ENCODE peak calls at places on chromosomes 5 and 9, in ten cellular contexts. M is T follicular helper cell; E is WERI-Rb-1; X is T-helper 22 cell; U is NCI-H2081; K is T-helper 2 cell treated with Interferon-gamma antibody and Interleukin-4, amounts not matched to agents 5 μg/mL and 100 μg/mL, for 36 hours; B is HT1080; D is endothelial cell; Y is PC-9; W is stomach. N is an unnamed sample.

GRCh38 chr9:37946041-37946440 is 42.1 kb upstream of the SLC25A51 start:
- DNase-seq in M (no peak), E (no peak), X (no peak), U (no peak), K (no peak), B (no peak), D (no peak), Y (no peak), W (no peak), N (no peak)

GRCh38 chr5:168790691-168791230 is 211.6 kb upstream of the PANK3 start:
- DNase-seq in M (no peak), E (peak), X (no peak), U (no peak), K (no peak), B (no peak), D (no peak), Y (no peak), W (no peak), N (no peak)

GRCh38 chr9:35488019-35488418 is 1.9 kb upstream of the RUSC2 start:
- DNase-seq in M (no peak), E (no peak), X (no peak), U (no peak), K (no peak), B (no peak), D (no peak), Y (no peak), W (no peak), N (no peak)

GRCh38 chr5:157710887-157711286 is 20.3 kb upstream of the THG1L start:
- DNase-seq in M (no peak), E (no peak), X (no peak), U (no peak), K (no peak), B (peak), D (no peak), Y (no peak), W (no peak), N (no peak)

GRCh38 chr9:10354591-10354990 is 258.2 kb downstream of the PTPRD start:
- DNase-seq in M (no peak), E (no peak), X (no peak), U (no peak), K (no peak), B (no peak), D (no peak), Y (no peak), W (no peak), N (no peak)

GRCh38 chr5:6447384-6448140 is 1.1 kb upstream of the UBE2QL1 start:
- DNase-seq in M (no peak), E (no peak), X (no peak), U (no peak), K (no peak), B (no peak), D (no peak), Y (no peak), W (no peak), N (no peak)

GRCh38 chr5:162068412-162068811 is 839 bp downstream of the GABRG2 start:
- DNase-seq in M (no peak), E (no peak), X (no peak), U (no peak), K (no peak), B (peak), D (peak), Y (peak), W (no peak), N (peak)

GRCh38 chr5:60076746-60077145 is 183.2 kb upstream of the PDE4D start:
- DNase-seq in M (no peak), E (peak), X (no peak), U (no peak), K (no peak), B (no peak), D (no peak), Y (no peak), W (no peak), N (no peak)

GRCh38 chr9:125646222-125647100 is 60.5 kb downstream of the MAPKAP1 start:
- DNase-seq in M (no peak), E (no peak), X (no peak), U (no peak), K (no peak), B (peak), D (no peak), Y (no peak), W (no peak), N (no peak)

GRCh38 chr9:35814106-35814840 is 569 bp downstream of the HINT2 start:
- DNase-seq in M (no peak), E (peak), X (no peak), U (peak), K (peak), B (peak), D (peak), Y (peak), W (peak), N (peak)

GRCh38 chr9:87667164-87667738 is 58.7 kb upstream of the CTSL start:
- DNase-seq in M (no peak), E (peak), X (no peak), U (no peak), K (no peak), B (peak), D (no peak), Y (no peak), W (no peak), N (no peak)

GRCh38 chr5:97570242-97570641 is 387.2 kb upstream of the RIOK2 start:
- DNase-seq in M (no peak), E (no peak), X (no peak), U (no peak), K (no peak), B (no peak), D (no peak), Y (no peak), W (no peak), N (no peak)

GRCh38 chr5:124040799-124041198 is 528.8 kb downstream of the CSNK1G3 start:
- DNase-seq in M (no peak), E (no peak), X (no peak), U (no peak), K (no peak), B (peak), D (no peak), Y (no peak), W (no peak), N (no peak)

GRCh38 chr5:43851741-43852140 is 248.8 kb downstream of the NNT start:
- DNase-seq in M (no peak), E (no peak), X (no peak), U (no peak), K (no peak), B (no peak), D (no peak), Y (no peak), W (no peak), N (no peak)

GRCh38 chr9:4630836-4631235 is 31.3 kb upstream of the PLPP6 start:
- DNase-seq in M (no peak), E (no peak), X (no peak), U (no peak), K (no peak), B (peak), D (no peak), Y (no peak), W (no peak), N (no peak)

GRCh38 chr5:99063737-99064136 is 134.9 kb upstream of the CHD1 start:
- DNase-seq in M (no peak), E (no peak), X (no peak), U (no peak), K (no peak), B (no peak), D (no peak), Y (no peak), W (no peak), N (no peak)

GRCh38 chr9:19381656-19382055 is 1.6 kb upstream of the RPS6 start:
- DNase-seq in M (no peak), E (no peak), X (no peak), U (no peak), K (no peak), B (peak), D (no peak), Y (no peak), W (no peak), N (no peak)

GRCh38 chr9:121561385-121562222 is 62.0 kb upstream of the GGTA1 start:
- DNase-seq in M (no peak), E (no peak), X (no peak), U (no peak), K (no peak), B (no peak), D (no peak), Y (no peak), W (no peak), N (no peak)

GRCh38 chr9:80797427-80797825 is 891.9 kb downstream of the TLE1 start:
- DNase-seq in M (no peak), E (peak), X (no peak), U (no peak), K (no peak), B (no peak), D (no peak), Y (no peak), W (no peak), N (no peak)

GRCh38 chr9:121945849-121946248 is 147.3 kb downstream of the TTLL11 start:
- DNase-seq in M (no peak), E (no peak), X (no peak), U (no peak), K (no peak), B (peak), D (no peak), Y (peak), W (no peak), N (no peak)

GRCh38 chr5:106127341-106127781 is 1543.4 kb downstream of the EFNA5 start:
- DNase-seq in M (no peak), E (no peak), X (no peak), U (no peak), K (no peak), B (no peak), D (no peak), Y (no peak), W (no peak), N (no peak)

GRCh38 chr9:10562581-10563343 is 50.0 kb downstream of the PTPRD start:
- DNase-seq in M (no peak), E (no peak), X (no peak), U (no peak), K (no peak), B (peak), D (no peak), Y (no peak), W (no peak), N (no peak)

GRCh38 chr5:141603912-141604311 is 14.9 kb downstream of the DIAPH1 start:
- DNase-seq in M (no peak), E (no peak), X (no peak), U (no peak), K (no peak), B (no peak), D (no peak), Y (no peak), W (no peak), N (no peak)

GRCh38 chr9:6557883-6558282 is 87.6 kb downstream of the GLDC start:
- DNase-seq in M (no peak), E (no peak), X (no peak), U (peak), K (no peak), B (no peak), D (peak), Y (no peak), W (no peak), N (no peak)

GRCh38 chr5:1404062-1404461 is 41.2 kb downstream of the SLC6A3 start:
- DNase-seq in M (no peak), E (no peak), X (no peak), U (no peak), K (no peak), B (no peak), D (no peak), Y (no peak), W (no peak), N (no peak)

GRCh38 chr5:20570486-20570885 is 582.5 kb upstream of the CDH18 start:
- DNase-seq in M (no peak), E (no peak), X (no peak), U (no peak), K (no peak), B (no peak), D (no peak), Y (no peak), W (no peak), N (no peak)

GRCh38 chr5:174317261-174317894 is 271.9 kb downstream of the NSG2 start:
- DNase-seq in M (no peak), E (peak), X (no peak), U (peak), K (no peak), B (peak), D (peak), Y (peak), W (no peak), N (peak)

GRCh38 chr5:93251347-93251746 is 329.7 kb downstream of the NR2F1-AS1 start:
- DNase-seq in M (no peak), E (no peak), X (no peak), U (no peak), K (no peak), B (no peak), D (no peak), Y (no peak), W (no peak), N (no peak)

GRCh38 chr5:14752497-14753071 is 88.1 kb downstream of the OTULIN start:
- DNase-seq in M (no peak), E (no peak), X (no peak), U (no peak), K (no peak), B (no peak), D (no peak), Y (no peak), W (no peak), N (no peak)

GRCh38 chr9:121599186-121599871 is 52.1 kb upstream of the DAB2IP start:
- DNase-seq in M (no peak), E (peak), X (no peak), U (peak), K (no peak), B (no peak), D (peak), Y (peak), W (peak), N (peak)

GRCh38 chr9:87535817-87536539 is 38.3 kb downstream of the DAPK1 start:
- DNase-seq in M (no peak), E (no peak), X (no peak), U (no peak), K (peak), B (no peak), D (no peak), Y (no peak), W (no peak), N (no peak)

GRCh38 chr9:109264865-109265532 is 55.9 kb downstream of the EPB41L4B start:
- DNase-seq in M (no peak), E (no peak), X (no peak), U (peak), K (no peak), B (no peak), D (no peak), Y (no peak), W (peak), N (no peak)

GRCh38 chr9:99632349-99633038 is 189.2 kb upstream of the NR4A3 start:
- DNase-seq in M (no peak), E (no peak), X (no peak), U (no peak), K (no peak), B (no peak), D (no peak), Y (no peak), W (no peak), N (no peak)

GRCh38 chr9:126056312-126057021 is 270.2 kb upstream of the MVB12B start:
- DNase-seq in M (no peak), E (no peak), X (no peak), U (peak), K (no peak), B (no peak), D (no peak), Y (no peak), W (no peak), N (no peak)

GRCh38 chr5:111563041-111563822 is 50.9 kb upstream of the STARD4 start:
- DNase-seq in M (no peak), E (no peak), X (no peak), U (no peak), K (no peak), B (peak), D (no peak), Y (no peak), W (no peak), N (no peak)

GRCh38 chr5:61350535-61350934 is 18.5 kb downstream of the ZSWIM6 start:
- DNase-seq in M (no peak), E (no peak), X (no peak), U (no peak), K (no peak), B (no peak), D (no peak), Y (no peak), W (no peak), N (no peak)